ENCODE peak calls at places on chromosomes 6 and 20, in six cellular contexts. One of them, this sample, is unnamed.

GRCh38 chr6:39812853-39813533 is 20.8 kb downstream of the DAAM2 start:
- DNase-seq in GM12878: peak
- DNase-seq in A549: no peak
- DNase-seq in K562: no peak
- DNase-seq in HepG2: no peak
- DNase-seq in endothelial cell of umbilical vein: no peak
- DNase-seq in this sample: peak

GRCh38 chr20:43844778-43845614 is 69.7 kb upstream of the TOX2 start:
- DNase-seq in GM12878: no peak
- DNase-seq in A549: no peak
- DNase-seq in K562: no peak
- DNase-seq in HepG2: no peak
- DNase-seq in endothelial cell of umbilical vein: peak
- DNase-seq in this sample: peak

GRCh38 chr6:5081955-5082354 is 3.2 kb upstream of the PPP1R3G start:
- DNase-seq in GM12878: no peak
- DNase-seq in A549: no peak
- DNase-seq in K562: no peak
- DNase-seq in HepG2: no peak
- DNase-seq in endothelial cell of umbilical vein: no peak
- DNase-seq in this sample: no peak

GRCh38 chr6:45505470-45505869 is 127.7 kb upstream of the SUPT3H start:
- DNase-seq in GM12878: no peak
- DNase-seq in A549: no peak
- DNase-seq in K562: no peak
- DNase-seq in HepG2: no peak
- DNase-seq in endothelial cell of umbilical vein: no peak
- DNase-seq in this sample: no peak

GRCh38 chr6:54920628-54921027 is 74.1 kb downstream of the FAM83B start:
- DNase-seq in GM12878: no peak
- DNase-seq in A549: no peak
- DNase-seq in K562: no peak
- DNase-seq in HepG2: no peak
- DNase-seq in endothelial cell of umbilical vein: no peak
- DNase-seq in this sample: no peak

GRCh38 chr6:35370124-35370741 is 27.9 kb downstream of the PPARD start:
- DNase-seq in GM12878: no peak
- DNase-seq in A549: peak
- DNase-seq in K562: peak
- DNase-seq in HepG2: peak
- DNase-seq in endothelial cell of umbilical vein: peak
- DNase-seq in this sample: peak

GRCh38 chr6:110528051-110528929 is 51.9 kb upstream of the SLC22A16 start:
- DNase-seq in GM12878: peak
- DNase-seq in A549: peak
- DNase-seq in K562: peak
- DNase-seq in HepG2: peak
- DNase-seq in endothelial cell of umbilical vein: peak
- DNase-seq in this sample: peak

GRCh38 chr6:138115877-138116660 is 8.8 kb upstream of the PERP start:
- DNase-seq in GM12878: peak
- DNase-seq in A549: peak
- DNase-seq in K562: peak
- DNase-seq in HepG2: peak
- DNase-seq in endothelial cell of umbilical vein: peak
- DNase-seq in this sample: peak

GRCh38 chr6:42987533-42988451 is 3.4 kb downstream of the PPP2R5D start:
- DNase-seq in GM12878: no peak
- DNase-seq in A549: no peak
- DNase-seq in K562: peak
- DNase-seq in HepG2: no peak
- DNase-seq in endothelial cell of umbilical vein: no peak
- DNase-seq in this sample: no peak

GRCh38 chr20:37987602-37988290 is 45.5 kb downstream of the TTI1 start:
- DNase-seq in GM12878: no peak
- DNase-seq in A549: no peak
- DNase-seq in K562: no peak
- DNase-seq in HepG2: no peak
- DNase-seq in endothelial cell of umbilical vein: no peak
- DNase-seq in this sample: no peak

GRCh38 chr20:14498809-14499208 is 161.4 kb upstream of the FLRT3 start:
- DNase-seq in GM12878: no peak
- DNase-seq in A549: no peak
- DNase-seq in K562: no peak
- DNase-seq in HepG2: no peak
- DNase-seq in endothelial cell of umbilical vein: no peak
- DNase-seq in this sample: no peak

GRCh38 chr6:163738725-163739124 is 324.2 kb downstream of the QKI start:
- DNase-seq in GM12878: no peak
- DNase-seq in A549: no peak
- DNase-seq in K562: no peak
- DNase-seq in HepG2: no peak
- DNase-seq in endothelial cell of umbilical vein: no peak
- DNase-seq in this sample: no peak

GRCh38 chr6:35318845-35319220 is 21.2 kb downstream of the DEF6 start:
- DNase-seq in GM12878: no peak
- DNase-seq in A549: no peak
- DNase-seq in K562: no peak
- DNase-seq in HepG2: peak
- DNase-seq in endothelial cell of umbilical vein: no peak
- DNase-seq in this sample: no peak

GRCh38 chr6:18415671-18416340 is 28.7 kb downstream of the RNF144B start:
- DNase-seq in GM12878: no peak
- DNase-seq in A549: no peak
- DNase-seq in K562: no peak
- DNase-seq in HepG2: no peak
- DNase-seq in endothelial cell of umbilical vein: peak
- DNase-seq in this sample: no peak

GRCh38 chr6:158068156-158068892 is 86.7 kb downstream of the SYNJ2 start:
- DNase-seq in GM12878: no peak
- DNase-seq in A549: no peak
- DNase-seq in K562: no peak
- DNase-seq in HepG2: no peak
- DNase-seq in endothelial cell of umbilical vein: no peak
- DNase-seq in this sample: no peak

GRCh38 chr20:13102237-13102636 is 93.5 kb downstream of the SPTLC3 start:
- DNase-seq in GM12878: no peak
- DNase-seq in A549: no peak
- DNase-seq in K562: no peak
- DNase-seq in HepG2: no peak
- DNase-seq in endothelial cell of umbilical vein: no peak
- DNase-seq in this sample: no peak

GRCh38 chr6:64622944-64623343 is 987.3 kb downstream of the PHF3 start:
- DNase-seq in GM12878: no peak
- DNase-seq in A549: no peak
- DNase-seq in K562: no peak
- DNase-seq in HepG2: no peak
- DNase-seq in endothelial cell of umbilical vein: no peak
- DNase-seq in this sample: no peak

GRCh38 chr6:128600397-128600951 is 80.1 kb upstream of the PTPRK start:
- DNase-seq in GM12878: peak
- DNase-seq in A549: peak
- DNase-seq in K562: no peak
- DNase-seq in HepG2: no peak
- DNase-seq in endothelial cell of umbilical vein: peak
- DNase-seq in this sample: peak

GRCh38 chr20:5364136-5364821 is 47.5 kb upstream of the PROKR2 start:
- DNase-seq in GM12878: no peak
- DNase-seq in A549: no peak
- DNase-seq in K562: no peak
- DNase-seq in HepG2: no peak
- DNase-seq in endothelial cell of umbilical vein: no peak
- DNase-seq in this sample: no peak

GRCh38 chr20:48674461-48674860 is 153.3 kb downstream of the PREX1 start:
- DNase-seq in GM12878: no peak
- DNase-seq in A549: no peak
- DNase-seq in K562: no peak
- DNase-seq in HepG2: no peak
- DNase-seq in endothelial cell of umbilical vein: no peak
- DNase-seq in this sample: no peak

GRCh38 chr20:41769650-41770049 is 151.5 kb upstream of the CHD6 start:
- DNase-seq in GM12878: no peak
- DNase-seq in A549: no peak
- DNase-seq in K562: no peak
- DNase-seq in HepG2: no peak
- DNase-seq in endothelial cell of umbilical vein: no peak
- DNase-seq in this sample: no peak

GRCh38 chr20:54047741-54048140 is 22.7 kb downstream of the BCAS1 start:
- DNase-seq in GM12878: no peak
- DNase-seq in A549: no peak
- DNase-seq in K562: no peak
- DNase-seq in HepG2: no peak
- DNase-seq in endothelial cell of umbilical vein: no peak
- DNase-seq in this sample: no peak

GRCh38 chr20:640674-641515 is 12.1 kb downstream of the SRXN1 start:
- DNase-seq in GM12878: no peak
- DNase-seq in A549: no peak
- DNase-seq in K562: no peak
- DNase-seq in HepG2: no peak
- DNase-seq in endothelial cell of umbilical vein: no peak
- DNase-seq in this sample: no peak

GRCh38 chr6:166027761-166028160 is 139.9 kb downstream of the TBXT start:
- DNase-seq in GM12878: no peak
- DNase-seq in A549: no peak
- DNase-seq in K562: no peak
- DNase-seq in HepG2: no peak
- DNase-seq in endothelial cell of umbilical vein: no peak
- DNase-seq in this sample: no peak

GRCh38 chr6:166031275-166031674 is 136.4 kb downstream of the TBXT start:
- DNase-seq in GM12878: no peak
- DNase-seq in A549: no peak
- DNase-seq in K562: no peak
- DNase-seq in HepG2: no peak
- DNase-seq in endothelial cell of umbilical vein: no peak
- DNase-seq in this sample: no peak

GRCh38 chr6:166029506-166029905 is 138.1 kb downstream of the TBXT start:
- DNase-seq in GM12878: peak
- DNase-seq in A549: no peak
- DNase-seq in K562: no peak
- DNase-seq in HepG2: no peak
- DNase-seq in endothelial cell of umbilical vein: no peak
- DNase-seq in this sample: no peak

GRCh38 chr6:166036321-166037105 is 131.1 kb downstream of the TBXT start:
- DNase-seq in GM12878: no peak
- DNase-seq in A549: no peak
- DNase-seq in K562: no peak
- DNase-seq in HepG2: no peak
- DNase-seq in endothelial cell of umbilical vein: no peak
- DNase-seq in this sample: no peak

DNA sequence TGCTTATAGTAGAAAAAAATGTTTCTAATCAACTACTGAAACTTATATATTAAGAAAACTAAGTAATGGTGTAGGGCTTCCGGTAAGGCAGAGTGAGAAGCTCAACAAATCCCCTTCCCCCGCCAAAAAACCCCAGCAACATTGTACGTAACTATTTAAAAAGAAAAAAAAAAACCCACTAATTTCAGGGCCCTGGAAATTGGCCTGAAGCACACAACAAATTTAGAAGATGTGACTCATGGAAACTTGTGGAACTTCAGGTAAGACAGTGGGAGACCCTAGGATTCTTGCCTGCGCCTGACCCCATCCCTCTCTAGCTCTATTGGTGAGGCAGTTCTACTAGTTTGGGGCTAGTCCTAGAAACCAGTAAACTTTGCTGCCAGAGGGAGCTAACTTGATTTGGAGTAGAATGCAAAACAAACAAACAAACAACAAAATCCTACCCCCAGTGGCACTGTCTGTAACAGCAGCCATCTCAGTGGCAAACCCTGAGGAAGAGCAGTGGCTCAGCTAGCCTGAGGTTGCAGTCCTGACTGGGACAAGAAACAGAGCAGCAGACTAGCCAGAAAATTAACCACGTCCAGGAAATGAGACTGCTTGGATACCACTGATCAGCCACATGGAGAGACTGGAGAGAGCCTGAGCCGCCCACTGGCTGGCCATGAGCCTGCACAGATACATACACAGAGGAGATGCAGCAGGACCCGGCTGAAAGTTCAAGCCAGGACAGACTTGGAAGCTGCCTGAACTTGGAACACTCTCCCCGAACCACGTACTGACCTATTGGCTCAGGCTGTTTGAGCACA is 135.1 kb downstream of the TBXT start:
- DNase-seq in GM12878: no peak
- DNase-seq in A549: peak
- DNase-seq in K562: no peak
- DNase-seq in HepG2: no peak
- DNase-seq in endothelial cell of umbilical vein: no peak
- DNase-seq in this sample: peak
- TF ChIP-seq MYC in GM12878: no peak
- TF ChIP-seq MYC in A549: no peak
- TF ChIP-seq MYC in K562: no peak
- TF ChIP-seq MYC in HepG2: no peak
- TF ChIP-seq MYC in endothelial cell of umbilical vein: no peak
- TF ChIP-seq MYC in this sample: no peak

DNA sequence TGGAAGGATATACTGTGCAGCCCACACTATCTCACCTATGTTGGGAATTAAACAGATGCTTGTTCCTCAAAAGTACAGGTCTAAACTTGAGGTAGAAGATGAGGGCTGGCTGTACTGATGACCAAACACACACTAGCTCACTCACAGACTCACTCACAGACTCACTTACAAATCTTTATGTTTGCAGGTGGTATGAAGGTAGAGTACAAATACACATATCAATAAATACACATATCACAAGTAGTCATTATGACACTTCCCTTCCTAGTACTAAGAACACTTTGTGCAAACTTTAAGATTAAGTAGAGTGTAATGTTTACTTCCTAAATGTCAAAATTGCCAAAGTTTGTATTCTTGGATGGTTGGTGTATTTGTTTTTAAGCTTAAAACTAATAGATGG is 155.4 kb upstream of the KCNQ5 start:
- DNase-seq in GM12878: no peak
- DNase-seq in A549: no peak
- DNase-seq in K562: no peak
- DNase-seq in HepG2: no peak
- DNase-seq in endothelial cell of umbilical vein: no peak
- DNase-seq in this sample: no peak
- TF ChIP-seq MYC in GM12878: no peak
- TF ChIP-seq MYC in A549: no peak
- TF ChIP-seq MYC in K562: no peak
- TF ChIP-seq MYC in HepG2: no peak
- TF ChIP-seq MYC in endothelial cell of umbilical vein: no peak
- TF ChIP-seq MYC in this sample: no peak

DNA sequence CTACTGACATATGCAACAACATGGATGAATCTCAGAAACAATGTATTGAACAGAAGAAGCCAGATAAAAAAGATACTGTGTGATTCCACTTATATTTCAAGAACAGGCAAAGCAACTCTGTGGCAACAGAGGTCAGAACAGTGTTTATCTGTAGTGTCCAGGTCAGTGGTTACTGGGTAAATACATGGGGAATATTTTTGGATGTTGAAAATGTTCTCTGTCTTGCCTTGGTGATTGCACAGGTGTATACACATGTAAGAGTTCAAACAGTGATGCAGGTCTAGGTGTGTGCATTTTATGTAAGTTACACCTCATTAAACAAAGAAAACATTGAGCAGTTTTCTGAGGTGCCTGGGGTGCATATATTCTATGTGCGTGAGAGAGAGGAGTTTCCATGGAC is 52.0 kb upstream of the EXOC2 start:
- DNase-seq in GM12878: no peak
- DNase-seq in A549: no peak
- DNase-seq in K562: no peak
- DNase-seq in HepG2: no peak
- DNase-seq in endothelial cell of umbilical vein: no peak
- DNase-seq in this sample: no peak
- TF ChIP-seq MYC in GM12878: no peak
- TF ChIP-seq MYC in A549: no peak
- TF ChIP-seq MYC in K562: no peak
- TF ChIP-seq MYC in HepG2: no peak
- TF ChIP-seq MYC in endothelial cell of umbilical vein: no peak
- TF ChIP-seq MYC in this sample: no peak

GRCh38 chr6:101994521-101994920 is 601.0 kb downstream of the GRIK2 start:
- DNase-seq in GM12878: no peak
- DNase-seq in A549: no peak
- DNase-seq in K562: no peak
- DNase-seq in HepG2: no peak
- DNase-seq in endothelial cell of umbilical vein: no peak
- DNase-seq in this sample: no peak
- TF ChIP-seq MYC in GM12878: no peak
- TF ChIP-seq MYC in A549: no peak
- TF ChIP-seq MYC in K562: no peak
- TF ChIP-seq MYC in HepG2: no peak
- TF ChIP-seq MYC in endothelial cell of umbilical vein: no peak
- TF ChIP-seq MYC in this sample: no peak